ENCODE peak calls at places on chromosomes 6 and 20, in six cellular contexts. I is neural crest cell; C is activated CD8-positive, alpha-beta memory T cell treated with anti-CD3 and anti-CD28 coated beads for 4 hours; Q is RCC 7860; X is B cell; F is lower lobe of right lung. E is an unnamed sample.

GRCh38 chr6:108751851-108752732 is 96.1 kb upstream of the ARMC2 start:
- DNase-seq in F (no peak), Q (no peak), I (no peak), X (no peak), C (no peak), E (no peak)

GRCh38 chr6:142740449-142740848 is 204.5 kb downstream of the HIVEP2 start:
- DNase-seq in Q (no peak), F (no peak), X (no peak), I (no peak), C (no peak), E (no peak)

GRCh38 chr20:6622041-6622440 is 145.4 kb upstream of the BMP2 start:
- DNase-seq in F (no peak), I (no peak), C (no peak), Q (no peak), X (no peak), E (no peak)

GRCh38 chr6:170162011-170162770 is 128.7 kb downstream of the DLL1 start:
- DNase-seq in X (no peak), Q (no peak), C (no peak), I (no peak), F (peak), E (no peak)

GRCh38 chr6:27608916-27609883 is 136.3 kb upstream of the ZNF184 start:
- DNase-seq in X (no peak), I (no peak), F (no peak), C (no peak), Q (peak), E (peak)

GRCh38 chr6:114157848-114158247 is 185.0 kb downstream of the HS3ST5 start:
- DNase-seq in C (no peak), Q (no peak), F (no peak), X (no peak), I (no peak), E (no peak)

GRCh38 chr6:36239710-36240256 is 30.1 kb upstream of the PNPLA1 start:
- DNase-seq in I (no peak), F (no peak), Q (no peak), X (no peak), C (no peak), E (no peak)

GRCh38 chr6:16635810-16636602 is 125.3 kb downstream of the ATXN1 start:
- DNase-seq in Q (peak), X (no peak), C (no peak), I (no peak), F (no peak), E (no peak)

GRCh38 chr6:130159876-130160415 is 62.8 kb downstream of the SAMD3 start:
- DNase-seq in F (no peak), X (no peak), C (no peak), Q (no peak), I (no peak), E (no peak)

GRCh38 chr6:33993653-33994052 is 152.2 kb downstream of the GRM4 start:
- DNase-seq in F (no peak), C (no peak), I (no peak), Q (no peak), X (no peak), E (no peak)

GRCh38 chr6:119445666-119446622 is 96.4 kb upstream of the MAN1A1 start:
- DNase-seq in I (no peak), C (no peak), Q (no peak), F (no peak), X (no peak), E (peak)

GRCh38 chr20:1844723-1845523 is 50.3 kb upstream of the SIRPA start:
- DNase-seq in Q (no peak), X (peak), F (peak), I (no peak), C (no peak), E (no peak)

GRCh38 chr6:41228616-41229015 is 467 bp downstream of the TREML4 start:
- DNase-seq in C (no peak), Q (no peak), I (no peak), F (no peak), X (no peak), E (no peak)

E was measured in RKO.